ENCODE peak calls at places on chromosomes 16 and 17, in ten cellular contexts. M is thyroid gland; F is A549; Z is CD4-positive, CD25-positive, alpha-beta regulatory T cell; J is right lobe of liver; A is uterus; Y is CD8-positive, alpha-beta T cell; D is aorta; R is left ventricle myocardium inferior; L is thoracic aorta. X is an unnamed sample.

GRCh38 chr16:88613911-88614817 is 24.2 kb upstream of the IL17C start:
- DNase-seq in Y (no peak), D (no peak), R (no peak), J (no peak), F (no peak), Z (no peak), L (no peak), M (no peak), A (no peak), X (no peak)

GRCh38 chr16:4097826-4098240 is 18.4 kb downstream of the ADCY9 start:
- DNase-seq in Y (no peak), M (no peak), A (no peak), F (no peak), R (no peak), D (peak), J (no peak), Z (no peak), L (no peak), X (no peak)

GRCh38 chr17:62740066-62740465 is 68.0 kb downstream of the MARCHF10 start:
- DNase-seq in R (no peak), A (no peak), D (no peak), Z (no peak), Y (no peak), M (no peak), F (no peak), L (no peak), J (no peak), X (peak)

GRCh38 chr16:7013990-7014389 is 318.7 kb upstream of the RBFOX1 start:
- DNase-seq in M (no peak), D (no peak), Y (no peak), A (no peak), J (no peak), L (no peak), Z (no peak), F (no peak), R (no peak), X (no peak)

GRCh38 chr17:34614698-34615097 is 35.3 kb downstream of the TMEM132E start:
- DNase-seq in Z (no peak), D (no peak), L (no peak), A (no peak), J (no peak), F (no peak), Y (no peak), M (no peak), R (no peak), X (no peak)

GRCh38 chr17:73387746-73388577 is 76.2 kb upstream of the CDC42EP4 start:
- DNase-seq in D (peak), L (no peak), M (no peak), Z (no peak), R (no peak), J (no peak), F (no peak), A (no peak), Y (no peak), X (no peak)

GRCh38 chr16:53511084-53511402 is 8.0 kb upstream of the AKTIP start:
- DNase-seq in R (no peak), Y (no peak), J (no peak), Z (no peak), F (no peak), L (no peak), A (no peak), M (no peak), D (no peak), X (no peak)

GRCh38 chr17:16352303-16352837 is 899 bp downstream of the CENPV start:
- DNase-seq in A (no peak), L (no peak), Y (peak), J (peak), R (peak), F (peak), D (peak), Z (no peak), M (peak), X (no peak)

GRCh38 chr17:75996665-75997590 is 3.7 kb upstream of the CDK3 start:
- DNase-seq in J (peak), D (peak), Y (no peak), F (no peak), M (no peak), L (no peak), R (no peak), A (no peak), Z (no peak), X (no peak)

GRCh38 chr17:5238333-5238732 is 3.7 kb upstream of the SCIMP start:
- DNase-seq in Y (no peak), J (no peak), Z (no peak), A (no peak), F (no peak), M (no peak), L (no peak), D (no peak), R (no peak), X (no peak)

GRCh38 chr17:42809250-42809649 is 10.6 kb downstream of the CNTD1 start:
- DNase-seq in M (no peak), L (no peak), Z (no peak), D (no peak), F (peak), R (no peak), J (peak), A (peak), Y (no peak), X (peak)

GRCh38 chr17:5951912-5952311 is 118.3 kb upstream of the WSCD1 start:
- DNase-seq in R (no peak), Y (no peak), M (no peak), L (no peak), J (no peak), Z (no peak), A (no peak), F (no peak), D (no peak), X (no peak)

GRCh38 chr16:1108299-1109252 is 12.5 kb upstream of the C1QTNF8 start:
- DNase-seq in Z (no peak), A (peak), M (peak), Y (no peak), L (no peak), R (peak), J (peak), D (peak), F (no peak), X (no peak)

GRCh38 chr16:75288596-75289120 is 37.2 kb upstream of the BCAR1 start:
- DNase-seq in F (no peak), D (peak), R (no peak), Z (peak), M (peak), L (no peak), Y (peak), A (no peak), J (no peak), X (no peak)

GRCh38 chr16:28009586-28010373 is 53.7 kb downstream of the GSG1L start:
- DNase-seq in J (no peak), Y (no peak), L (no peak), R (no peak), D (no peak), M (no peak), A (no peak), F (no peak), Z (no peak), X (peak)

GRCh38 chr17:31297090-31297489 is at the start of gene OMG:
- DNase-seq in R (no peak), F (no peak), J (no peak), D (no peak), L (no peak), Z (no peak), M (no peak), Y (no peak), A (no peak), X (peak)

GRCh38 chr16:1990336-1991134 is 765 bp downstream of the SYNGR3 start:
- DNase-seq in Y (peak), F (no peak), D (no peak), M (no peak), R (no peak), J (no peak), A (no peak), L (no peak), Z (no peak), X (no peak)

GRCh38 chr17:1583569-1583968 is 21.0 kb upstream of the PITPNA start:
- DNase-seq in Z (no peak), L (no peak), R (no peak), M (no peak), F (no peak), A (no peak), Y (no peak), J (no peak), D (no peak), X (no peak)

GRCh38 chr17:7969434-7969833 is 33.0 kb upstream of the GUCY2D start:
- DNase-seq in D (no peak), M (no peak), L (no peak), A (no peak), Y (no peak), Z (no peak), J (no peak), R (no peak), F (no peak), X (no peak)

GRCh38 chr17:68399638-68400403 is 57.5 kb downstream of the WIPI1 start:
- DNase-seq in M (no peak), J (no peak), L (no peak), F (no peak), Y (no peak), D (no peak), Z (no peak), A (no peak), R (no peak), X (no peak)

GRCh38 chr16:84700518-84701277 is 898 bp downstream of the USP10 start:
- DNase-seq in F (peak), R (no peak), D (no peak), M (peak), L (no peak), A (no peak), Y (no peak), J (peak), Z (peak), X (no peak)

GRCh38 chr16:62966626-62967025 is 930.4 kb upstream of the CDH8 start:
- DNase-seq in F (no peak), Z (no peak), M (no peak), A (no peak), J (no peak), L (no peak), Y (no peak), R (no peak), D (no peak), X (no peak)

GRCh38 chr17:61157246-61157887 is 242.3 kb upstream of the TBX2 start:
- DNase-seq in R (no peak), Z (no peak), F (peak), J (no peak), L (no peak), M (no peak), A (no peak), Y (no peak), D (no peak), X (no peak)

GRCh38 chr17:15883617-15884111 is 61.3 kb upstream of the ADORA2B start:
- DNase-seq in R (no peak), M (no peak), J (no peak), F (no peak), D (no peak), Z (no peak), A (no peak), Y (no peak), L (no peak), X (no peak)

GRCh38 chr16:12801511-12802042 is 2.1 kb downstream of the CPPED1 start:
- DNase-seq in A (no peak), D (no peak), Y (no peak), Z (no peak), F (no peak), J (no peak), R (no peak), M (no peak), L (no peak), X (no peak)
- H3K27ac ChIP-seq in A (no peak), D (peak), Y (no peak), Z (no peak), F (peak), J (no peak), R (peak), M (no peak), L (peak), X (no peak)

DNA sequence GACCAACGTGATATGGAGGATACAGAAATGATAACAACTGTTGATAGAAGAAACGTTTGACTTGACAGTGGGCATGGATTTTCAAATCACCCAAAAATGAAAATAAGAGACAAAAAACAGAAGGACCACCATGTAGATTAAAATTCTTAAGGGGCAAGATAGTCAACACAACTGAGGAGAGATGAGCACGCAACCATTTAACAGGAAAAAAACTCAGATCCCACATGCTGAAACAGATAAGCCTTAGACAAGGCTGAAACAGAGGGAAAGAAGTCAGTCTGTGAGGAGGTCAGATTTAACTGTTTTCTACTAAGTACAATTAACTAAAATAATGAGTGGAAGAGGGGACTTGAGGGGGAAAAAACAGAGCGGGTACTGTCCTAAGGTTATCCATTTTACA is 21.2 kb downstream of the RNF43 start:
- DNase-seq in J (no peak), D (no peak), M (no peak), R (no peak), Z (no peak), L (no peak), F (no peak), A (no peak), Y (no peak), X (no peak)
- H3K27ac ChIP-seq in J (no peak), D (no peak), M (no peak), R (no peak), Z (no peak), L (no peak), F (no peak), A (no peak), Y (no peak), X (no peak)

GRCh38 chr17:45289316-45290268 is 27.2 kb downstream of the MAP3K14 start:
- DNase-seq in F (no peak), M (peak), J (no peak), Z (no peak), R (no peak), Y (no peak), L (no peak), A (no peak), D (no peak), X (no peak)

GRCh38 chr17:45291170-45291805 is 25.5 kb downstream of the MAP3K14 start:
- DNase-seq in A (no peak), Y (no peak), L (no peak), F (no peak), J (no peak), D (no peak), M (peak), R (peak), Z (no peak), X (no peak)

GRCh38 chr17:45287526-45288264 is 25.8 kb upstream of the SPATA32 start:
- DNase-seq in D (no peak), F (no peak), J (no peak), L (no peak), R (no peak), Z (no peak), Y (no peak), A (no peak), M (peak), X (no peak)

GRCh38 chr17:45290269-45290765 is 26.5 kb downstream of the MAP3K14 start:
- DNase-seq in F (no peak), D (no peak), M (no peak), Z (no peak), J (no peak), R (no peak), L (no peak), A (no peak), Y (no peak), X (no peak)

GRCh38 chr17:45288825-45289224 is 26.9 kb upstream of the SPATA32 start:
- DNase-seq in L (no peak), F (no peak), R (peak), M (peak), A (peak), D (no peak), Z (no peak), Y (no peak), J (peak), X (no peak)
- H3K27ac ChIP-seq in L (no peak), F (peak), R (peak), M (peak), A (peak), D (no peak), Z (no peak), Y (no peak), J (no peak), X (peak)

GRCh38 chr16:35598696-35599332 is 2139.4 kb downstream of the TP53TG3F start:
- DNase-seq in D (no peak), A (no peak), Z (no peak), R (no peak), L (no peak), F (no peak), Y (no peak), M (no peak), J (no peak), X (no peak)

GRCh38 chr16:35602116-35602515 is 2142.7 kb downstream of the TP53TG3F start:
- DNase-seq in A (no peak), Y (no peak), R (no peak), J (no peak), F (no peak), L (no peak), M (no peak), Z (no peak), D (no peak), X (no peak)

GRCh38 chr16:35596467-35596866 is 2137.1 kb downstream of the TP53TG3F start:
- DNase-seq in J (no peak), F (no peak), M (no peak), D (no peak), A (no peak), Y (no peak), Z (no peak), R (no peak), L (no peak), X (no peak)

DNA sequence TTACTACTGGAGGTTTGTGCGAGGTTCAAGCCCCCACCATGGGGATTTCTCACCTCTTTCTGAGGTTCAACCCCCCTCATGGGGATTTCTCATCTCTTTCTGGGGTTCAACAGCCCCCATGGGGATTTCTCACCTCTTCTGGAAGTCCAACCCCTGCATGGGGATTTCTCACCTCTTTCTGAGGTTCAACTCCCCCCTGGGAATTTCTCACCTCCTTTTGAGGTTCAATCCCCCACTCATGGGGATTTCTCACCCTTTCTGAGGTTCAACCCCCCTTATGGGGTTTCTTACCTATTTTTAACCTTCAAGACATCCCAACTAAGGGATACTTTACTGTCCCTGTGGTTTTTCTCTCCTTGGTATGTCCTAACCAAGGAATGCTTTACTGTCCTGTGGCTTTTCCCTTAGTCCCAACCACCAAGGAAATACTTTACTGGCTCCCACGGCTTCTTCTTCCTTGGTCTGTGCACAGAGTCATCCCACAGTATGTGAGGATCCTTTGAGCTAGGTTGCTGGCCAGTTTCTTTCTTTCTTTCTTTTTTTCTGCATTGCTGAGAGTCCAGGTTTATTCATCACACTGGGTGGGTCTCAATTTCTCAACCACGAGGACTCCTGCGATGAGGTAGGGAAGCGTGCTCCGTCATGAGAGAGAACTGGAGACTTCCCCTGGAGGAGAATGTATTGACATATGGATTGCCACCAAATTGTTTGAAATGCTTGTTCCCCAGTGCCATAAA is 2140.2 kb downstream of the TP53TG3F start:
- DNase-seq in M (no peak), Z (no peak), R (no peak), D (no peak), J (no peak), F (no peak), L (no peak), A (no peak), Y (no peak), X (no peak)
- H3K27ac ChIP-seq in M (no peak), Z (no peak), R (no peak), D (no peak), J (no peak), F (peak), L (no peak), A (no peak), Y (no peak), X (no peak)

DNA sequence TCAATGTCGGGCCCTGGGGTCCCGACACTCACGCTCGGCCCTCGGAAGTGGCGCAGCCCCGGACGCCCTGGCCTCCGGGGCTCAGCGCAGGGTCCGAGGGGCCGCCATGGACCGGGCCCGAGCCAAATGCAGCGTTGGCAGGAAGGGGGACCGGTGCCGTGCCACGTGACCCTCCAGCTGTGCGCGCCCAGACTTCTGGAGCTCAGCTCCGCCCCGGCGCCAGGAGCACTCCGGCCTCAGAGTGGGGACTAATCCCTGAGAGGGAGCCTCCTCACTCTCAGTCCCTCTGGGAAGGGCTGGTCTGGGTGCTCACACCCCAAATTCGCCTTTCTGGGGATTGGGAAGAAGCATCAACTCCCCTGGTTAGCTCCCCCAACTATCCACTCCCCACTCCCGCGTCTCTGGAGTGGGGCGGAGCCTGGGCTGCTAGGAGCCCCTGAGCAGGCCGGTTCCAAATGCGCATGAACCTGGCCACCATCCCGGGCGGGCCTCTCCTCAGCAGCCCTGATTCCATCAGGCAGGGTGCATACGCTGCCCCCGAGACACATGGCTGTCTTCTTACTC is at the start of gene B3GNT9:
- DNase-seq in F (peak), Y (peak), L (no peak), Z (no peak), D (peak), R (peak), M (peak), A (peak), J (no peak), X (no peak)
- H3K27ac ChIP-seq in F (peak), Y (no peak), L (peak), Z (no peak), D (no peak), R (peak), M (peak), A (peak), J (peak), X (peak)

DNA sequence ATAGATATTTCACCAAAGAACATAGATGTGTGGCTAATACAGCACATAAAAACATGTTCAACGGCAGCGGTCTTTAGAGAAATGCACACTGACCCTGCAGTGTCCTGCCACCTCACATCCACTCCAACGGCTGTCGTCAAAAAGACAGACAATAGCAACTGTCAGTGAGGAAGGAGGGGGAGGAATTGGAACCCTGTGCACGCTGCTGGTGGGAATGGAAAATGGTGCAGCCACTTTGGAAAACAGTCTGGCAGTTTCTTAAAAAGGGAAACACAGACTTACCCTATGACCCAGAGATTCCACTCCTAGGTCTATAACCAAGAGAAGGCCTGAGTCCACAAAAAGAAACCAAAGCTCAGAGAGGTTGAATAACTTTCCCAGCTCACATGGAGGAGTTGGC is 7.7 kb downstream of the CEP295NL start:
- DNase-seq in M (no peak), Y (no peak), Z (no peak), R (no peak), A (no peak), L (no peak), J (no peak), D (no peak), F (no peak), X (peak)
- H3K27ac ChIP-seq in M (no peak), Y (no peak), Z (no peak), R (peak), A (peak), L (peak), J (no peak), D (no peak), F (peak), X (peak)